ENCODE peak calls at places on chromosome 7, in eight cellular contexts. One of them, this sample, is unnamed.

GRCh38 chr7:27704407-27705199 is 35.4 kb upstream of the TAX1BP1 start:
- DNase-seq in SK-N-SH: no peak
- DNase-seq in CD8-positive, alpha-beta memory T cell: no peak
- DNase-seq in vagina: no peak
- DNase-seq in left ventricle myocardium inferior: no peak
- DNase-seq in cardiac muscle cell: no peak
- DNase-seq in epithelial cell of esophagus: no peak
- DNase-seq in fibroblast of pulmonary artery: peak; percentile 75
- DNase-seq in this sample: no peak

GRCh38 chr7:151086802-151087246 is 549 bp downstream of the AGAP3 start:
- DNase-seq in SK-N-SH: peak; percentile 77
- DNase-seq in CD8-positive, alpha-beta memory T cell: peak; percentile 19
- DNase-seq in vagina: no peak
- DNase-seq in left ventricle myocardium inferior: no peak
- DNase-seq in cardiac muscle cell: peak; percentile 61
- DNase-seq in epithelial cell of esophagus: peak; percentile 52
- DNase-seq in fibroblast of pulmonary artery: no peak
- DNase-seq in this sample: peak; percentile 30

GRCh38 chr7:69598081-69598486 is at the start of gene AUTS2:
- DNase-seq in SK-N-SH: peak; percentile 100
- DNase-seq in CD8-positive, alpha-beta memory T cell: peak; percentile 47
- DNase-seq in vagina: no peak
- DNase-seq in left ventricle myocardium inferior: peak; percentile 91
- DNase-seq in cardiac muscle cell: peak; percentile 96
- DNase-seq in epithelial cell of esophagus: peak; percentile 39
- DNase-seq in fibroblast of pulmonary artery: peak; percentile 86
- DNase-seq in this sample: peak; percentile 90

GRCh38 chr7:7834761-7835160 is 116.4 kb upstream of the RPA3 start:
- DNase-seq in SK-N-SH: no peak
- DNase-seq in CD8-positive, alpha-beta memory T cell: no peak
- DNase-seq in vagina: no peak
- DNase-seq in left ventricle myocardium inferior: no peak
- DNase-seq in cardiac muscle cell: no peak
- DNase-seq in epithelial cell of esophagus: no peak
- DNase-seq in fibroblast of pulmonary artery: no peak
- DNase-seq in this sample: no peak

GRCh38 chr7:121500659-121501058 is 104.6 kb upstream of the FAM3C start:
- DNase-seq in SK-N-SH: no peak
- DNase-seq in CD8-positive, alpha-beta memory T cell: no peak
- DNase-seq in vagina: no peak
- DNase-seq in left ventricle myocardium inferior: no peak
- DNase-seq in cardiac muscle cell: no peak
- DNase-seq in epithelial cell of esophagus: no peak
- DNase-seq in fibroblast of pulmonary artery: no peak
- DNase-seq in this sample: no peak

GRCh38 chr7:33882950-33883349 is 22.4 kb upstream of the BMPER start:
- DNase-seq in SK-N-SH: no peak
- DNase-seq in CD8-positive, alpha-beta memory T cell: no peak
- DNase-seq in vagina: no peak
- DNase-seq in left ventricle myocardium inferior: no peak
- DNase-seq in cardiac muscle cell: no peak
- DNase-seq in epithelial cell of esophagus: peak; percentile 79
- DNase-seq in fibroblast of pulmonary artery: no peak
- DNase-seq in this sample: no peak

GRCh38 chr7:137245890-137246289 is 97.6 kb downstream of the PTN start:
- DNase-seq in SK-N-SH: no peak
- DNase-seq in CD8-positive, alpha-beta memory T cell: no peak
- DNase-seq in vagina: no peak
- DNase-seq in left ventricle myocardium inferior: no peak
- DNase-seq in cardiac muscle cell: no peak
- DNase-seq in epithelial cell of esophagus: peak; percentile 30
- DNase-seq in fibroblast of pulmonary artery: no peak
- DNase-seq in this sample: peak; percentile 22

GRCh38 chr7:66952343-66953043 is 31.5 kb downstream of the TMEM248 start:
- DNase-seq in SK-N-SH: no peak
- DNase-seq in CD8-positive, alpha-beta memory T cell: no peak
- DNase-seq in vagina: no peak
- DNase-seq in left ventricle myocardium inferior: no peak
- DNase-seq in cardiac muscle cell: no peak
- DNase-seq in epithelial cell of esophagus: peak; percentile 81
- DNase-seq in fibroblast of pulmonary artery: peak; percentile 66
- DNase-seq in this sample: peak; percentile 48

GRCh38 chr7:117616694-117617093 is 136.9 kb downstream of the CFTR start:
- DNase-seq in SK-N-SH: no peak
- DNase-seq in CD8-positive, alpha-beta memory T cell: no peak
- DNase-seq in vagina: no peak
- DNase-seq in left ventricle myocardium inferior: no peak
- DNase-seq in cardiac muscle cell: no peak
- DNase-seq in epithelial cell of esophagus: no peak
- DNase-seq in fibroblast of pulmonary artery: no peak
- DNase-seq in this sample: no peak

GRCh38 chr7:35258891-35259537 is 5.1 kb upstream of the TBX20 start:
- DNase-seq in SK-N-SH: no peak
- DNase-seq in CD8-positive, alpha-beta memory T cell: no peak
- DNase-seq in vagina: no peak
- DNase-seq in left ventricle myocardium inferior: no peak
- DNase-seq in cardiac muscle cell: no peak
- DNase-seq in epithelial cell of esophagus: no peak
- DNase-seq in fibroblast of pulmonary artery: no peak
- DNase-seq in this sample: no peak

GRCh38 chr7:11415101-11415500 is 416.9 kb downstream of the THSD7A start:
- DNase-seq in SK-N-SH: no peak
- DNase-seq in CD8-positive, alpha-beta memory T cell: no peak
- DNase-seq in vagina: no peak
- DNase-seq in left ventricle myocardium inferior: no peak
- DNase-seq in cardiac muscle cell: no peak
- DNase-seq in epithelial cell of esophagus: peak; percentile 55
- DNase-seq in fibroblast of pulmonary artery: no peak
- DNase-seq in this sample: no peak

GRCh38 chr7:33108591-33108930 is 643 bp downstream of the RP9 start:
- DNase-seq in SK-N-SH: peak; percentile 42
- DNase-seq in CD8-positive, alpha-beta memory T cell: no peak
- DNase-seq in vagina: no peak
- DNase-seq in left ventricle myocardium inferior: no peak
- DNase-seq in cardiac muscle cell: no peak
- DNase-seq in epithelial cell of esophagus: peak; percentile 14
- DNase-seq in fibroblast of pulmonary artery: no peak
- DNase-seq in this sample: no peak

GRCh38 chr7:140456627-140457051 is 22.7 kb downstream of the MKRN1 start:
- DNase-seq in SK-N-SH: no peak
- DNase-seq in CD8-positive, alpha-beta memory T cell: no peak
- DNase-seq in vagina: no peak
- DNase-seq in left ventricle myocardium inferior: no peak
- DNase-seq in cardiac muscle cell: no peak
- DNase-seq in epithelial cell of esophagus: peak; percentile 41
- DNase-seq in fibroblast of pulmonary artery: no peak
- DNase-seq in this sample: no peak

GRCh38 chr7:128928159-128928558 is 9.6 kb upstream of the IRF5 start:
- DNase-seq in SK-N-SH: no peak
- DNase-seq in CD8-positive, alpha-beta memory T cell: no peak
- DNase-seq in vagina: no peak
- DNase-seq in left ventricle myocardium inferior: no peak
- DNase-seq in cardiac muscle cell: no peak
- DNase-seq in epithelial cell of esophagus: no peak
- DNase-seq in fibroblast of pulmonary artery: no peak
- DNase-seq in this sample: no peak

GRCh38 chr7:102404005-102404861 is 8.1 kb downstream of the PRKRIP1 start:
- DNase-seq in SK-N-SH: peak; percentile 82
- DNase-seq in CD8-positive, alpha-beta memory T cell: peak; percentile 68
- DNase-seq in vagina: no peak
- DNase-seq in left ventricle myocardium inferior: no peak
- DNase-seq in cardiac muscle cell: peak; percentile 64
- DNase-seq in epithelial cell of esophagus: peak; percentile 68
- DNase-seq in fibroblast of pulmonary artery: peak; percentile 69
- DNase-seq in this sample: peak; percentile 46

GRCh38 chr7:36787933-36788378 is 63.7 kb upstream of the AOAH start:
- DNase-seq in SK-N-SH: no peak
- DNase-seq in CD8-positive, alpha-beta memory T cell: peak; percentile 79
- DNase-seq in vagina: no peak
- DNase-seq in left ventricle myocardium inferior: no peak
- DNase-seq in cardiac muscle cell: no peak
- DNase-seq in epithelial cell of esophagus: no peak
- DNase-seq in fibroblast of pulmonary artery: no peak
- DNase-seq in this sample: no peak

DNA sequence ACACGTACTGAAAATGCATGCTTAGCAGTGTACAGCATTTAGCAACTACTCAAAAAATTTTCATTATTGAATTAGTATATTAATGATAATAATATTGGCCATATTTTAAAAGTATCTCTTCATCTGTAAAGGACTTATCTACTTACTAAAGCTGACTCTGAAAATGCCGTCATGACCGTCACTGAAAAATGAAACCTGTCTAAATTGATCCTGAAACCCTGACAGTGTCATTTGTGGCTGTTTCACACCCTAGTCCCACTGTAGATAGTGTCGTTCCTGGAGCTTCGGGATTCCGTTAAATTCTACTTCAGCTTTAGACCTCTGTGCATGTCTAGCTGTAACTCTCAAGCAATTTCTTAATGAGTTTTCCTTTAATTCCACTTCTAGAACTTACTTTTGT is 35.8 kb upstream of the EZH2 start:
- DNase-seq in SK-N-SH: no peak
- DNase-seq in CD8-positive, alpha-beta memory T cell: no peak
- DNase-seq in vagina: no peak
- DNase-seq in left ventricle myocardium inferior: no peak
- DNase-seq in cardiac muscle cell: no peak
- DNase-seq in epithelial cell of esophagus: no peak
- DNase-seq in fibroblast of pulmonary artery: no peak
- DNase-seq in this sample: no peak
- H3K4me3 ChIP-seq in SK-N-SH: no peak overlapping the region
- H3K4me3 ChIP-seq in CD8-positive, alpha-beta memory T cell: no peak overlapping the region
- H3K4me3 ChIP-seq in vagina: no peak overlapping the region
- H3K4me3 ChIP-seq in left ventricle myocardium inferior: no peak overlapping the region
- H3K4me3 ChIP-seq in cardiac muscle cell: no peak overlapping the region
- H3K4me3 ChIP-seq in epithelial cell of esophagus: no peak overlapping the region
- H3K4me3 ChIP-seq in fibroblast of pulmonary artery: no peak overlapping the region
- H3K4me3 ChIP-seq in this sample: no peak overlapping the region

DNA sequence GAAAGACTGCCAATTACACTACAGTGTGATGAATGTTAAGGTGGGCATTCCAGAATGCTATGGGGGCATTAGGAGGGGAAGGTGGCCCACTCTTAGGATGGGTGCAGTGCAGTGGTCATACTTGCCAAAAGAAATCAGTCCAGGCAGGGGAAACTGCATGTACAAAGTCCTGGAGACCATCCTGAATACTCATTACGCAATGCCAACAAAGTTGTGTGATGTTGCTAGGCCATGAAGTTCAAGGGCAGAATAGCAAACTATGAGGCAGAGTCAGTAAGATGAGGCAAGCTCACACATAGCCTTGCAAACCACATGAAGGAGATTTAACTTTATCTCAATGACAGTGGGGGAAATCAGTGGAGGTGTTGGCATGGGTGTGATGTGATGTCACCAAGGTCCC is 49.8 kb upstream of the SLC35B4 start:
- DNase-seq in SK-N-SH: no peak
- DNase-seq in CD8-positive, alpha-beta memory T cell: no peak
- DNase-seq in vagina: no peak
- DNase-seq in left ventricle myocardium inferior: no peak
- DNase-seq in cardiac muscle cell: no peak
- DNase-seq in epithelial cell of esophagus: peak; percentile 32
- DNase-seq in fibroblast of pulmonary artery: peak; percentile 53
- DNase-seq in this sample: no peak
- H3K4me3 ChIP-seq in SK-N-SH: no peak overlapping the region
- H3K4me3 ChIP-seq in CD8-positive, alpha-beta memory T cell: no peak overlapping the region
- H3K4me3 ChIP-seq in vagina: no peak overlapping the region
- H3K4me3 ChIP-seq in left ventricle myocardium inferior: no peak overlapping the region
- H3K4me3 ChIP-seq in cardiac muscle cell: no peak overlapping the region
- H3K4me3 ChIP-seq in epithelial cell of esophagus: no peak overlapping the region
- H3K4me3 ChIP-seq in fibroblast of pulmonary artery: no peak overlapping the region
- H3K4me3 ChIP-seq in this sample: no peak overlapping the region

GRCh38 chr7:157690058-157690832 is 353.4 kb downstream of the DNAJB6 start:
- DNase-seq in SK-N-SH: peak; percentile 92
- DNase-seq in CD8-positive, alpha-beta memory T cell: no peak
- DNase-seq in vagina: no peak
- DNase-seq in left ventricle myocardium inferior: no peak
- DNase-seq in cardiac muscle cell: no peak
- DNase-seq in epithelial cell of esophagus: no peak
- DNase-seq in fibroblast of pulmonary artery: peak; percentile 3
- DNase-seq in this sample: no peak

GRCh38 chr7:157692156-157693011 is 355.6 kb downstream of the DNAJB6 start:
- DNase-seq in SK-N-SH: no peak
- DNase-seq in CD8-positive, alpha-beta memory T cell: no peak
- DNase-seq in vagina: no peak
- DNase-seq in left ventricle myocardium inferior: no peak
- DNase-seq in cardiac muscle cell: no peak
- DNase-seq in epithelial cell of esophagus: no peak
- DNase-seq in fibroblast of pulmonary artery: no peak
- DNase-seq in this sample: no peak

GRCh38 chr7:157690833-157691382 is 354.1 kb downstream of the DNAJB6 start:
- DNase-seq in SK-N-SH: peak; percentile 99
- DNase-seq in CD8-positive, alpha-beta memory T cell: no peak
- DNase-seq in vagina: no peak
- DNase-seq in left ventricle myocardium inferior: peak; percentile 67
- DNase-seq in cardiac muscle cell: peak; percentile 20
- DNase-seq in epithelial cell of esophagus: peak; percentile 16
- DNase-seq in fibroblast of pulmonary artery: peak; percentile 63
- DNase-seq in this sample: peak; percentile 88

GRCh38 chr7:157693071-157693520 is 356.3 kb downstream of the DNAJB6 start:
- DNase-seq in SK-N-SH: peak; percentile 58
- DNase-seq in CD8-positive, alpha-beta memory T cell: no peak
- DNase-seq in vagina: no peak
- DNase-seq in left ventricle myocardium inferior: no peak
- DNase-seq in cardiac muscle cell: no peak
- DNase-seq in epithelial cell of esophagus: no peak
- DNase-seq in fibroblast of pulmonary artery: no peak
- DNase-seq in this sample: no peak

DNA sequence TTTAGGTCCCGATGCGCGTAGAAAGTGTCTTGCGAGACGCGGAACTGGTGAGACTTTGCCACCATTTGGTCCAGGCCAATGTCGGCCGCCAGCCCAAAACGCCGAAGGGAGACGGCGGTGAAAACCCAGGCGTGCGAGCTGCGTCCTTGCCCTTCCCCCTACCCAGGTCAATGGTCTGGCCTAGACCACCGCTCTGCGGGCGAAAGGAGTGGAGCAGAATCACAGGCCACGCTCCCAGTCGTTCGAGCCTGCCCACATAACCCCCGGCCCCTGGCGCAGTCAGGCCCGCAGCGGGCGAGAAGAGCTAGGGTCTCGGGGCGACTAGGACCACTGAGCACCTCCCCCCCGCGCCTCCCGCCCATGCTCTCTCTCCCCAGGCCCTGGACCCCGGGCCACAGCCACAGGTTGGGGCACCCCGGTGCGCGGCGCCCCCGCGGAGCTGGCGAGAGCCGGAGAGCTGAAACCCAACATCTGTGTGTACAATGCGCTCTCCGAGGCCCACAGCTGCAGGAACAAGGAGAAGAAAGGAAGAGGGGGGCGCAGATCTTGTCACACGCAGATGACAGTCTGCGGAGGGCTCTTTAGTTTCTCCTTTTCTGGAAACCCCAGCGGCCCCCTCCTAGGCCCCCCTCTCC is 354.8 kb downstream of the DNAJB6 start:
- DNase-seq in SK-N-SH: peak; percentile 56
- DNase-seq in CD8-positive, alpha-beta memory T cell: no peak
- DNase-seq in vagina: no peak
- DNase-seq in left ventricle myocardium inferior: no peak
- DNase-seq in cardiac muscle cell: no peak
- DNase-seq in epithelial cell of esophagus: no peak
- DNase-seq in fibroblast of pulmonary artery: no peak
- DNase-seq in this sample: no peak
- H3K4me3 ChIP-seq in SK-N-SH: no peak overlapping the region
- H3K4me3 ChIP-seq in CD8-positive, alpha-beta memory T cell: no peak overlapping the region
- H3K4me3 ChIP-seq in vagina: no peak overlapping the region
- H3K4me3 ChIP-seq in left ventricle myocardium inferior: peak overlapping the region; percentile 61
- H3K4me3 ChIP-seq in cardiac muscle cell: no peak overlapping the region
- H3K4me3 ChIP-seq in epithelial cell of esophagus: no peak overlapping the region
- H3K4me3 ChIP-seq in fibroblast of pulmonary artery: no peak overlapping the region
- H3K4me3 ChIP-seq in this sample: peak overlapping the region; percentile 15

GRCh38 chr7:155825346-155825745 is 13.1 kb upstream of the SHH start:
- DNase-seq in SK-N-SH: no peak
- DNase-seq in CD8-positive, alpha-beta memory T cell: no peak
- DNase-seq in vagina: no peak
- DNase-seq in left ventricle myocardium inferior: no peak
- DNase-seq in cardiac muscle cell: no peak
- DNase-seq in epithelial cell of esophagus: no peak
- DNase-seq in fibroblast of pulmonary artery: no peak
- DNase-seq in this sample: no peak
- H3K4me3 ChIP-seq in SK-N-SH: no peak overlapping the region
- H3K4me3 ChIP-seq in CD8-positive, alpha-beta memory T cell: no peak overlapping the region
- H3K4me3 ChIP-seq in vagina: no peak overlapping the region
- H3K4me3 ChIP-seq in left ventricle myocardium inferior: no peak overlapping the region
- H3K4me3 ChIP-seq in cardiac muscle cell: no peak overlapping the region
- H3K4me3 ChIP-seq in epithelial cell of esophagus: no peak overlapping the region
- H3K4me3 ChIP-seq in fibroblast of pulmonary artery: no peak overlapping the region
- H3K4me3 ChIP-seq in this sample: no peak overlapping the region